ENCODE peak calls at places on chromosome 1, in eight cellular contexts. One of them, this sample, is unnamed.

GRCh38 chr1:78716186-78716585 is 66.6 kb downstream of the IFI44 start:
- DNase-seq in CD8-positive, alpha-beta memory T cell: no peak
- DNase-seq in Panc1: no peak
- DNase-seq in GM23248: peak
- DNase-seq in CD8-positive, alpha-beta T cell: no peak
- DNase-seq in brain microvascular endothelial cell: peak
- DNase-seq in fibroblast of lung: peak
- DNase-seq in NCI-H1930: no peak
- DNase-seq in this sample: peak

GRCh38 chr1:43446881-43447835 is 6.6 kb downstream of the HYI start:
- DNase-seq in CD8-positive, alpha-beta memory T cell: no peak
- DNase-seq in Panc1: no peak
- DNase-seq in GM23248: no peak
- DNase-seq in CD8-positive, alpha-beta T cell: no peak
- DNase-seq in brain microvascular endothelial cell: no peak
- DNase-seq in fibroblast of lung: no peak
- DNase-seq in NCI-H1930: no peak
- DNase-seq in this sample: no peak

GRCh38 chr1:173175514-173176146 is 31.5 kb downstream of the TNFSF4 start:
- DNase-seq in CD8-positive, alpha-beta memory T cell: no peak
- DNase-seq in Panc1: no peak
- DNase-seq in GM23248: peak
- DNase-seq in CD8-positive, alpha-beta T cell: no peak
- DNase-seq in brain microvascular endothelial cell: no peak
- DNase-seq in fibroblast of lung: peak
- DNase-seq in NCI-H1930: no peak
- DNase-seq in this sample: peak

GRCh38 chr1:30191154-30191702 is 532.2 kb downstream of the MATN1 start:
- DNase-seq in CD8-positive, alpha-beta memory T cell: peak
- DNase-seq in Panc1: no peak
- DNase-seq in GM23248: peak
- DNase-seq in CD8-positive, alpha-beta T cell: peak
- DNase-seq in brain microvascular endothelial cell: no peak
- DNase-seq in fibroblast of lung: peak
- DNase-seq in NCI-H1930: no peak
- DNase-seq in this sample: peak

GRCh38 chr1:29648798-29649374 is 412.6 kb downstream of the PTPRU start:
- DNase-seq in CD8-positive, alpha-beta memory T cell: no peak
- DNase-seq in Panc1: no peak
- DNase-seq in GM23248: no peak
- DNase-seq in CD8-positive, alpha-beta T cell: peak
- DNase-seq in brain microvascular endothelial cell: no peak
- DNase-seq in fibroblast of lung: no peak
- DNase-seq in NCI-H1930: no peak
- DNase-seq in this sample: no peak

GRCh38 chr1:29506678-29507225 is 270.4 kb downstream of the PTPRU start:
- DNase-seq in CD8-positive, alpha-beta memory T cell: no peak
- DNase-seq in Panc1: no peak
- DNase-seq in GM23248: no peak
- DNase-seq in CD8-positive, alpha-beta T cell: no peak
- DNase-seq in brain microvascular endothelial cell: no peak
- DNase-seq in fibroblast of lung: no peak
- DNase-seq in NCI-H1930: no peak
- DNase-seq in this sample: no peak

GRCh38 chr1:75469586-75470173 is 141.2 kb downstream of the SLC44A5 start:
- DNase-seq in CD8-positive, alpha-beta memory T cell: no peak
- DNase-seq in Panc1: no peak
- DNase-seq in GM23248: no peak
- DNase-seq in CD8-positive, alpha-beta T cell: no peak
- DNase-seq in brain microvascular endothelial cell: no peak
- DNase-seq in fibroblast of lung: no peak
- DNase-seq in NCI-H1930: no peak
- DNase-seq in this sample: no peak

GRCh38 chr1:154534263-154534844 is 24.1 kb downstream of the UBE2Q1 start:
- DNase-seq in CD8-positive, alpha-beta memory T cell: no peak
- DNase-seq in Panc1: no peak
- DNase-seq in GM23248: no peak
- DNase-seq in CD8-positive, alpha-beta T cell: no peak
- DNase-seq in brain microvascular endothelial cell: no peak
- DNase-seq in fibroblast of lung: peak
- DNase-seq in NCI-H1930: peak
- DNase-seq in this sample: no peak

GRCh38 chr1:206477110-206477509 is 6.8 kb downstream of the IKBKE start:
- DNase-seq in CD8-positive, alpha-beta memory T cell: no peak
- DNase-seq in Panc1: no peak
- DNase-seq in GM23248: no peak
- DNase-seq in CD8-positive, alpha-beta T cell: no peak
- DNase-seq in brain microvascular endothelial cell: no peak
- DNase-seq in fibroblast of lung: no peak
- DNase-seq in NCI-H1930: no peak
- DNase-seq in this sample: no peak

GRCh38 chr1:201461193-201461657 is 7.8 kb downstream of the PHLDA3 start:
- DNase-seq in CD8-positive, alpha-beta memory T cell: no peak
- DNase-seq in Panc1: peak
- DNase-seq in GM23248: peak
- DNase-seq in CD8-positive, alpha-beta T cell: no peak
- DNase-seq in brain microvascular endothelial cell: peak
- DNase-seq in fibroblast of lung: peak
- DNase-seq in NCI-H1930: no peak
- DNase-seq in this sample: peak